ENCODE peak calls at places on chromosomes 3 and 15, in ten cellular contexts. X, A, I, M, J, G, H, T, P and U are unnamed samples.
A peak's percentile ranks its signal among the peaks of the same experiment; 100 is the strongest.

GRCh38 chr3:177563792-177564191 is 366.5 kb upstream of the TBL1XR1 start:
- DNase-seq in X (no peak), A (no peak), I (no peak), M (no peak), J (no peak), G (no peak), H (no peak), T (no peak), P (no peak), U (peak; percentile 18)

GRCh38 chr15:85689729-85690128 is 105.0 kb downstream of the KLHL25 start:
- DNase-seq in X (no peak), A (peak; percentile 64), I (peak; percentile 78), M (peak; percentile 78), J (peak; percentile 95), G (peak; percentile 58), H (peak; percentile 71), T (no peak), P (no peak), U (peak; percentile 81)

GRCh38 chr3:85161544-85161943 is 202.8 kb downstream of the CADM2 start:
- DNase-seq in X (no peak), A (peak; percentile 12), I (no peak), M (no peak), J (no peak), G (peak; percentile 24), H (peak; percentile 29), T (no peak), P (no peak), U (no peak)

GRCh38 chr3:52833202-52833601 is 1.6 kb downstream of the MUSTN1 start:
- DNase-seq in X (no peak), A (no peak), I (no peak), M (no peak), J (no peak), G (no peak), H (no peak), T (peak; percentile 39), P (no peak), U (no peak)

GRCh38 chr3:146493221-146493620 is 23.9 kb upstream of the PLSCR2 start:
- DNase-seq in X (no peak), A (peak; percentile 46), I (no peak), M (no peak), J (no peak), G (no peak), H (peak; percentile 51), T (no peak), P (no peak), U (no peak)

GRCh38 chr3:179079537-179079936 is 7.9 kb upstream of the ZMAT3 start:
- DNase-seq in X (no peak), A (no peak), I (no peak), M (no peak), J (no peak), G (no peak), H (no peak), T (no peak), P (no peak), U (no peak)

GRCh38 chr3:98581474-98581873 is 11.9 kb downstream of the CPOX start:
- DNase-seq in X (no peak), A (no peak), I (no peak), M (no peak), J (no peak), G (no peak), H (no peak), T (no peak), P (no peak), U (no peak)

GRCh38 chr3:33438284-33438668 is 1.9 kb downstream of the UBP1 start:
- DNase-seq in X (no peak), A (peak; percentile 47), I (peak; percentile 32), M (peak; percentile 33), J (peak; percentile 67), G (peak; percentile 14), H (peak; percentile 58), T (peak; percentile 91), P (peak; percentile 51), U (no peak)

GRCh38 chr15:82958638-82959037 is 6.1 kb upstream of the HOMER2 start:
- DNase-seq in X (no peak), A (no peak), I (no peak), M (no peak), J (no peak), G (no peak), H (no peak), T (no peak), P (no peak), U (no peak)

GRCh38 chr3:181313379-181313778 is 323.8 kb upstream of the DNAJC19 start:
- DNase-seq in X (no peak), A (no peak), I (no peak), M (no peak), J (no peak), G (no peak), H (no peak), T (no peak), P (no peak), U (no peak)

GRCh38 chr15:49673861-49674260 is 53.0 kb downstream of the DTWD1 start:
- DNase-seq in X (no peak), A (no peak), I (no peak), M (no peak), J (no peak), G (no peak), H (no peak), T (no peak), P (no peak), U (no peak)

GRCh38 chr3:188881954-188882641 is 289.7 kb upstream of the TPRG1 start:
- DNase-seq in X (peak; percentile 79), A (peak; percentile 98), I (no peak), M (peak; percentile 58), J (no peak), G (no peak), H (peak; percentile 98), T (peak; percentile 66), P (no peak), U (no peak)

GRCh38 chr15:89645680-89646079 is 9.6 kb downstream of the KIF7 start:
- DNase-seq in X (no peak), A (no peak), I (no peak), M (no peak), J (no peak), G (no peak), H (no peak), T (peak; percentile 85), P (no peak), U (no peak)
- H3K36me3 ChIP-seq in X (no peaks in the 10 kb centered on the region), A (peaks cover 4% of the 10 kb centered on the region), I (no peaks in the 10 kb centered on the region), M (peaks cover 8% of the 10 kb centered on the region), J (no peaks in the 10 kb centered on the region), G (no peaks in the 10 kb centered on the region), H (peaks cover 10% of the 10 kb centered on the region), T (peaks cover 56% of the 10 kb centered on the region), P (no peaks in the 10 kb centered on the region), U (peaks cover 6% of the 10 kb centered on the region)

DNA sequence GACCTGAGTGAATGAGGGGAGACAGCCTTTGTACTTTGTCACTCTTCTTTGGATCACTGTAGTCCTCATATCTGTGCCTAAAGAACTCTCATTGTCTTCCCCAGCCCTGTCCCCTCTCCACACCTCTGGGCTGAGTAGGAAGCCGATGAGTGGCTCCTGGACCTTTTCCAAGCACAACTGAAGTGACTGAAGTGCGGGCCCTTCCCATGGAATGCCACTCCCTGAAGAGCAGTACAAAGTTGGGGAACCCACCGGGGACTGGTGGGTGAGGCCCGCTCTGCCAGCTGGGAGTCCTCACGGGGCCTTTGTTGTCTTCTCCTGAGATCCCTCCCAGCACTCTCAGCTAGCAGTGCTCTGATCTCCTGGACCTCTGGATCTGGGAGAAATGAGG is 90.1 kb downstream of the AAGAB start:
- DNase-seq in X (no peak), A (peak; percentile 49), I (no peak), M (no peak), J (no peak), G (no peak), H (peak; percentile 56), T (peak; percentile 74), P (no peak), U (no peak)
- H3K79me2 ChIP-seq in X (peaks cover 69% of the 10 kb centered on the region), A (peaks cover 60% of the 10 kb centered on the region), I (no peaks in the 10 kb centered on the region), M (no peaks in the 10 kb centered on the region), J (no peaks in the 10 kb centered on the region), G (peaks cover 45% of the 10 kb centered on the region), H (peaks cover 80% of the 10 kb centered on the region), T (peaks cover 92% of the 10 kb centered on the region), P (no peaks in the 10 kb centered on the region), U (no peaks in the 10 kb centered on the region)

GRCh38 chr3:9473496-9473895 is 76.1 kb downstream of the SETD5 start:
- DNase-seq in X (no peak), A (no peak), I (no peak), M (no peak), J (no peak), G (no peak), H (no peak), T (no peak), P (no peak), U (no peak)

GRCh38 chr3:9467451-9467850 is 70.0 kb downstream of the SETD5 start:
- DNase-seq in X (no peak), A (no peak), I (no peak), M (no peak), J (no peak), G (no peak), H (no peak), T (no peak), P (no peak), U (no peak)

GRCh38 chr3:9469953-9470352 is 72.5 kb downstream of the SETD5 start:
- DNase-seq in X (no peak), A (no peak), I (no peak), M (no peak), J (no peak), G (no peak), H (no peak), T (no peak), P (no peak), U (no peak)

DNA sequence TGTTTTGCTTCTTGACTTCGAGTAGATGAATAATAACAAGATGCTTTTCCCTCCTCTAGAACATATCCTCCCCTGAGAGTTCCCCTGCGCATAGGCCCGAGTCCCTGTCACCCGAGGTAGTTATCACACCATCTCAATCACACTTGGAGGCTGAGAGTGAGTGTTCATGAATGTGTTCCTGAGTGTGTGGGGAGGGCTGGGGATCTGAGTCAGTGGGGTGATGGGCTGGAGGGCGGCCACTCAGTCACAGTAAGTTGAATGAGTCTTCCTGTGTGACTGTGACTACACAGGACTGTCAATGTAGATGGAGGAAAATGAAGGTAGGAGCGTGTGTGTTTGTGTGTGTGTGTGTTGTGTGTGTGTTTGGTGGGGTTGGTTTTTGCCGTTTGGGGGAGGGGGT is 71.0 kb downstream of the SETD5 start:
- DNase-seq in X (no peak), A (no peak), I (no peak), M (no peak), J (no peak), G (no peak), H (peak; percentile 9), T (no peak), P (peak; percentile 43), U (no peak)
- H3K36me3 ChIP-seq in X (peaks cover 84% of the 10 kb centered on the region), A (peaks cover 83% of the 10 kb centered on the region), I (no peaks in the 10 kb centered on the region), M (peaks cover 31% of the 10 kb centered on the region), J (peaks cover 76% of the 10 kb centered on the region), G (peaks cover 7% of the 10 kb centered on the region), H (peaks cover 27% of the 10 kb centered on the region), T (peaks cover 90% of the 10 kb centered on the region), P (peaks cover 98% of the 10 kb centered on the region), U (peaks cover 88% of the 10 kb centered on the region)

DNA sequence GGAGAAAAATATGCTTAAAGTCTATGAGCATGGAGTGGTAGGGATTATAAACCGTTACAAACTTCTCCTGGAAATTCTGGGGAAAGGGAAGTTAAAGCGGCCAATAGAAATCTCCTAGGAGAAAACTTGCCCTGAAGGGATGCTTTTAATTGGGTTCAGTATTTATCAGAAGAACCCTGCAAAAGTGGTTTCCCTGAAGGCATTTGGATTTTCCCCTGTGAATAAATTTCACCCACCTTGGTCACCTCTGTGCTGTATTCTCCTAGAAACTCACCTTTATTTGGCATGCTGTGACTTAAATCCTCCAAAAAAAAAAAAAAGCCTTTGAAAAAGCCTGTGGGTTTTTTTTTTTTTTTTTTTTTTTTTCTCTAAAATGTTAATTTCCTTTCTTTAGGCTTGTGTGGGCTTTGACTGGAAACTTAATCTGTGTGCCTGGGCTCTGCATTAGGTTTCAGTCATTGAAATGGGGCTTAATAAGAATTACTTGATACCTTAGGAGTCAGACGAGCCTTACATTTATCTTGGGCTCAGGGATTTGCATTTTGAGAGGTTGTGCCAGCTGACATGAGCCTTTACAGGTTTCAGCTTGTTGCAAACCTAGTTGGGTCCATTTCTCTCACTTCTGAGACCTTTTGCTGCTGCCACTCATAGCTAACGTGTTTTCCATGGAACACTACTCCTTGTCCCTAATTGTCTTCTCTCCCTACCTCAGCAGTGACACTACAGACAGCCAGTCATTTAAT is 22.0 kb downstream of the TGFBR2 start:
- DNase-seq in X (no peak), A (no peak), I (no peak), M (peak; percentile 24), J (no peak), G (no peak), H (no peak), T (no peak), P (no peak), U (peak; percentile 38)
- H3K79me2 ChIP-seq in X (peaks cover 100% of the 10 kb centered on the region), A (peaks cover 92% of the 10 kb centered on the region), I (peaks cover 71% of the 10 kb centered on the region), M (no peaks in the 10 kb centered on the region), J (no peaks in the 10 kb centered on the region), G (peaks cover 74% of the 10 kb centered on the region), H (peaks cover 60% of the 10 kb centered on the region), T (peaks cover 91% of the 10 kb centered on the region), P (no peaks in the 10 kb centered on the region), U (peaks cover 88% of the 10 kb centered on the region)